ENCODE peak calls at places on chromosomes 16 and 17, in six cellular contexts. R is brain microvascular endothelial cell; D is Peyer's patch; Q is CD8-positive, alpha-beta T cell; U is HCT116; F is dorsolateral prefrontal cortex. Y is an unnamed sample.
A peak's percentile ranks its signal among the peaks of the same experiment; 100 is the strongest.

GRCh38 chr16:21264226-21265036 is 13.7 kb downstream of the CRYM start:
- DNase-seq in R (no peak), D (no peak), Q (no peak), U (no peak), F (no peak), Y (no peak)

GRCh38 chr16:75109732-75110243 is 6.8 kb downstream of the LDHD start:
- DNase-seq in R (no peak), D (peak; percentile 81), Q (no peak), U (no peak), F (no peak), Y (no peak)

GRCh38 chr17:75518201-75518600 is 1.9 kb downstream of the TSEN54 start:
- DNase-seq in R (no peak), D (no peak), Q (peak; percentile 75), U (no peak), F (no peak), Y (no peak)

GRCh38 chr17:28020515-28020914 is 22.0 kb upstream of the NLK start:
- DNase-seq in R (no peak), D (no peak), Q (no peak), U (no peak), F (no peak), Y (no peak)

GRCh38 chr17:19867094-19867653 is 562 bp downstream of the ULK2 start:
- DNase-seq in R (peak; percentile 29), D (peak; percentile 72), Q (peak; percentile 49), U (peak; percentile 16), F (peak; percentile 66), Y (no peak)

GRCh38 chr16:54456291-54456690 is 169.7 kb upstream of the IRX3 start:
- DNase-seq in R (no peak), D (no peak), Q (no peak), U (no peak), F (no peak), Y (no peak)

GRCh38 chr17:16286009-16286946 is 67.0 kb downstream of the CENPV start:
- DNase-seq in R (peak; percentile 98), D (peak; percentile 88), Q (peak; percentile 82), U (peak; percentile 95), F (no peak), Y (peak; percentile 89)

GRCh38 chr17:32396343-32396742 is 46.4 kb downstream of the ZNF207 start:
- DNase-seq in R (no peak), D (no peak), Q (no peak), U (no peak), F (no peak), Y (no peak)

GRCh38 chr16:15502041-15502725 is 67.8 kb downstream of the BMERB1 start:
- DNase-seq in R (peak; percentile 98), D (no peak), Q (no peak), U (peak; percentile 95), F (no peak), Y (peak; percentile 22)

GRCh38 chr17:19244796-19245195 is 7.6 kb downstream of the EPN2 start:
- DNase-seq in R (no peak), D (no peak), Q (no peak), U (no peak), F (no peak), Y (no peak)

GRCh38 chr17:81471804-81472456 is 40.7 kb downstream of the ACTG1 start:
- DNase-seq in R (peak; percentile 94), D (no peak), Q (no peak), U (peak; percentile 99), F (peak; percentile 71), Y (no peak)

GRCh38 chr17:67245694-67246397 is 850 bp upstream of the HELZ start:
- DNase-seq in R (no peak), D (peak; percentile 83), Q (peak; percentile 41), U (no peak), F (no peak), Y (no peak)

GRCh38 chr16:57770361-57770760 is 31.9 kb downstream of the KIFC3 start:
- DNase-seq in R (no peak), D (no peak), Q (no peak), U (no peak), F (no peak), Y (no peak)

GRCh38 chr16:57773019-57773418 is 29.3 kb downstream of the KIFC3 start:
- DNase-seq in R (no peak), D (no peak), Q (no peak), U (no peak), F (no peak), Y (no peak)

GRCh38 chr16:57766714-57767348 is 31.3 kb downstream of the KATNB1 start:
- DNase-seq in R (no peak), D (no peak), Q (no peak), U (no peak), F (no peak), Y (no peak)

GRCh38 chr16:57771141-57771785 is 31.0 kb downstream of the KIFC3 start:
- DNase-seq in R (no peak), D (no peak), Q (no peak), U (no peak), F (no peak), Y (no peak)

DNA sequence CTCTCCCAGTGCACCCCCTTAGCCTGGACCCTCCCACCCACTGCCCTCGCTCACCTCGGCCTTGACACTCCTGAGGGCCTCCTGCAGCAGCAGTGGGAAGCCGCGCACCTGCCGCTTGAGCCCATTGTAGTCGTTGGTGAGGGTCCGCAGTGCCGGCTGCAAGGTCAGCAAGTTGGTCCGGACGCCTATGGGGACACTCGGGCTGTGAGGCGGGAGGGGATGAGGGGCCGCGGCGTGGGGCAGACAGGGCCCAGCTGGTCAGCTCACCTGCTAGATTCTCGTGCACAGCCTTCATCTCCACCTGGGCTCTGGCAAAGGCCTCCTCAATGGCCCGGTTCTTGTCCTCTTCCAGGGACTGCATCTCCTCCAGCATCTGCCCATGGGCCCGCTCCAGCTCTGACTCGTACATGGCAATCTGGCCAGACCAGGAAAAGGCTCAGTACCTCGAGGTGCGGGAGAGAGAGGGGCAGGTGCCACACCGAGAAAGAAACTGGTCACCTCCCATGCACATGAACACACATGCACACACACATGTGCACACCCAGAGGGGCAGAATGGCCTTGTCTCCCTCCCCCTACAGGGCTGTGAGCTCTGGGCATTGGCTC is 32.6 kb downstream of the KIFC3 start:
- DNase-seq in R (no peak), D (no peak), Q (no peak), U (no peak), F (no peak), Y (no peak)
- H3K4me3 ChIP-seq in R (no peak overlapping the region), D (no peak overlapping the region), Q (no peak overlapping the region), U (no peak overlapping the region), F (no peak overlapping the region), Y (no peak overlapping the region)

GRCh38 chr17:47621293-47622178 is 28.2 kb upstream of the KPNB1 start:
- DNase-seq in R (peak; percentile 92), D (no peak), Q (no peak), U (peak; percentile 82), F (no peak), Y (peak; percentile 68)
- TF ChIP-seq CTCF in R (peak; percentile 22), D (no peak), Q (no peak), U (peak; percentile 27), F (no peak), Y (peak; percentile 16)

GRCh38 chr17:48551601-48552452 is 6.9 kb upstream of the HOXB2 start:
- DNase-seq in R (no peak), D (no peak), Q (no peak), U (no peak), F (no peak), Y (no peak)

GRCh38 chr17:48553837-48554236 is 8.9 kb upstream of the HOXB2 start:
- DNase-seq in R (no peak), D (no peak), Q (no peak), U (no peak), F (no peak), Y (no peak)

GRCh38 chr17:48551206-48551597 is 6.3 kb upstream of the HOXB2 start:
- DNase-seq in R (no peak), D (no peak), Q (no peak), U (no peak), F (no peak), Y (no peak)

GRCh38 chr17:48553190-48553547 is 8.3 kb upstream of the HOXB2 start:
- DNase-seq in R (no peak), D (no peak), Q (no peak), U (no peak), F (no peak), Y (no peak)

DNA sequence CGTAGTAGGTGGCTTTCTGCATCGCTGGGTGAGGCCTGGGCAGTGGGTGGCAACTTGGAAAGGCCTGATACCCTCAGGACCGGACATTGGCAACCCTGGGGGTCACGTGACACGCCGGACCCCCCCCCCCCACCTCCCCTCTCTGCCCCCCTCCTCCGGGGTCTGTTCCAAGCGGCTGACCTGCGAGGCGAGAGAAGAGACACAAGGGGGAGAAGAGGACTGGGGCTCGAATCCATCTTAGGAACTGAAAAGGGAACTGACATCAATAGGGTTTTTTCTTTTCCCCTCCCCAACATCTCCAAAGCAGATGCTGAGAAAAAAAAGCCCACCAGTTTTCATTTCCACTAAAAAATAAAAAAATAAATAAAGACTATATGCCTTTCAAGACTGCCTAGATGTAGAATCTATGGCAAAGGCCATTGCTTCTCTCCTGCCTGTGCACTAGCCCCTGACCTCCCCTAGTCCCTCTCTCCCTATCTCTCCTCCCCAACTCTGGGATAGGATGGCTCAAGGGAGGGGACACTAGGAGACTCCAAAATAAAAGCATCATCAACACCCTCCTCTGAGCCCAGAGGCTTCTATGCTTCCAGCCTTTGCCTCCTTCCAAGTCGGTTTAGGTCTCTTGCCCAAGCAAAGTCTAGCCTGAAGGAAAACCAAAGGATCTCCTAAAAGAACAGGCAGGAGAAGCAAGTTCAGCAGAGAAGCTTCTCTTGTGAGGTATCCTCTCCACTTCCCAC is 7.7 kb upstream of the HOXB2 start:
- DNase-seq in R (no peak), D (no peak), Q (no peak), U (no peak), F (no peak), Y (no peak)
- H3K4me3 ChIP-seq in R (peak overlapping the region; percentile 9), D (no peak overlapping the region), Q (no peak overlapping the region), U (no peak overlapping the region), F (no peak overlapping the region), Y (no peak overlapping the region)

GRCh38 chr16:17803625-17804410 is 333.1 kb upstream of the XYLT1 start:
- DNase-seq in R (peak; percentile 74), D (no peak), Q (no peak), U (no peak), F (no peak), Y (no peak)
- TF ChIP-seq CTCF in R (no peak), D (no peak), Q (no peak), U (no peak), F (no peak), Y (no peak)

GRCh38 chr16:69680358-69680757 is 46.0 kb downstream of the NQO1 start:
- DNase-seq in R (no peak), D (no peak), Q (no peak), U (no peak), F (no peak), Y (no peak)
- H3K4me3 ChIP-seq in R (no peak overlapping the region), D (no peak overlapping the region), Q (no peak overlapping the region), U (no peak overlapping the region), F (no peak overlapping the region), Y (no peak overlapping the region)

GRCh38 chr17:79203016-79203415 is 128.4 kb downstream of the ENGASE start:
- DNase-seq in R (no peak), D (no peak), Q (no peak), U (no peak), F (no peak), Y (no peak)
- TF ChIP-seq CTCF in R (no peak), D (no peak), Q (no peak), U (no peak), F (no peak), Y (no peak)

Y was measured in retinal pigment epithelial cell.